ENCODE peak calls at places on chromosomes 11 and 22, in ten cellular contexts. Q is GM12891; H is pancreas; C is astrocyte of the spinal cord; I is activated CD4-positive, CD25-positive, alpha-beta regulatory T cell treated with anti-CD3 and anti-CD28 coated beads, Interleukin-2, amount 50 U/mL, for 72 hours; Y is H54; X is mucosa of descending colon; R is hepatic stellate cell; S is body of pancreas; D is cardiac muscle cell. P is an unnamed sample.

GRCh38 chr22:33898121-33898520 is 22.2 kb downstream of the LARGE1 start:
- DNase-seq in R (no peak), X (no peak), Q (no peak), D (no peak), H (no peak), C (no peak), S (no peak), Y (no peak), I (no peak), P (no peak)

GRCh38 chr11:69415411-69416122 is 65.9 kb upstream of the LINC01488 start:
- DNase-seq in I (no peak), S (no peak), R (no peak), Y (no peak), Q (no peak), H (no peak), X (no peak), D (no peak), C (no peak), P (no peak)

GRCh38 chr11:88623536-88623935 is 286.0 kb upstream of the CTSC start:
- DNase-seq in Q (no peak), R (no peak), I (no peak), C (no peak), X (no peak), D (no peak), H (no peak), S (no peak), Y (no peak), P (no peak)

GRCh38 chr11:70118642-70119041 is 40.5 kb downstream of the ANO1 start:
- DNase-seq in H (no peak), C (no peak), Q (no peak), Y (no peak), S (no peak), D (no peak), I (no peak), R (no peak), X (no peak), P (no peak)

GRCh38 chr11:130313383-130314183 is 1.1 kb downstream of the ZBTB44 start:
- DNase-seq in Q (no peak), X (no peak), C (peak), H (no peak), D (no peak), I (no peak), S (no peak), R (no peak), Y (no peak), P (no peak)

GRCh38 chr11:70688142-70688541 is 289.8 kb downstream of the CTTN start:
- DNase-seq in Q (no peak), X (peak), R (no peak), I (no peak), C (no peak), S (peak), H (peak), D (no peak), Y (no peak), P (no peak)

GRCh38 chr22:40244586-40244985 is 66.9 kb downstream of the TNRC6B start:
- DNase-seq in Q (no peak), S (no peak), D (no peak), C (peak), H (no peak), Y (no peak), R (no peak), X (no peak), I (no peak), P (no peak)

GRCh38 chr11:133927690-133928627 is 28.8 kb downstream of the IGSF9B start:
- DNase-seq in X (peak), D (peak), C (peak), Y (peak), S (peak), H (peak), R (peak), I (peak), Q (peak), P (peak)

GRCh38 chr22:26894362-26894761 is 237.0 kb downstream of the MIAT start:
- DNase-seq in C (no peak), Q (no peak), D (no peak), Y (no peak), R (no peak), S (no peak), I (no peak), H (no peak), X (no peak), P (no peak)

GRCh38 chr11:115363921-115364320 is 140.3 kb downstream of the CADM1 start:
- DNase-seq in I (no peak), X (no peak), H (no peak), R (no peak), Y (no peak), C (no peak), Q (no peak), S (no peak), D (no peak), P (no peak)

GRCh38 chr22:22388055-22388454 is 120.5 kb downstream of the ZNF280B start:
- DNase-seq in Y (no peak), Q (no peak), H (no peak), X (no peak), D (no peak), S (no peak), I (no peak), C (no peak), R (no peak), P (no peak)

GRCh38 chr11:130897262-130898182 is 18.8 kb downstream of the SNX19 start:
- DNase-seq in Q (no peak), H (peak), S (peak), R (peak), D (no peak), I (no peak), C (peak), X (peak), Y (no peak), P (no peak)

GRCh38 chr22:24591286-24591830 is 1.5 kb downstream of the LRRC75B start:
- DNase-seq in Y (no peak), H (no peak), I (no peak), R (no peak), S (no peak), D (no peak), Q (no peak), C (no peak), X (no peak), P (no peak)

GRCh38 chr11:31788066-31788465 is 23.1 kb downstream of the PAX6 start:
- DNase-seq in S (no peak), Q (no peak), I (no peak), X (no peak), H (no peak), Y (no peak), D (no peak), C (no peak), R (no peak), P (no peak)

GRCh38 chr22:17918840-17919239 is 105.5 kb downstream of the MICAL3 start:
- DNase-seq in Y (no peak), C (peak), I (no peak), H (no peak), S (no peak), D (no peak), Q (no peak), X (no peak), R (peak), P (no peak)

GRCh38 chr11:84476581-84476980 is 1150.6 kb downstream of the DLG2 start:
- DNase-seq in D (no peak), C (peak), X (no peak), Y (no peak), S (no peak), Q (no peak), R (no peak), H (no peak), I (no peak), P (no peak)

GRCh38 chr11:108886608-108887007 is 221.7 kb downstream of the DDX10 start:
- DNase-seq in D (no peak), S (no peak), Q (no peak), R (no peak), C (peak), Y (no peak), I (no peak), H (no peak), X (no peak), P (no peak)

GRCh38 chr11:85619497-85619896 is 7.6 kb downstream of the DLG2 start:
- DNase-seq in D (no peak), I (no peak), S (no peak), X (no peak), Y (no peak), Q (no peak), H (no peak), C (no peak), R (no peak), P (no peak)

P was measured in SK-N-DZ.